ENCODE peak calls at places on chromosomes 1 and 21, in seven cellular contexts. One of them, this sample, is unnamed.
A peak's percentile ranks its signal among the peaks of the same experiment; 100 is the strongest.

GRCh38 chr1:221206076-221206475 is 326.8 kb downstream of the HLX start:
- DNase-seq in prostate gland: no peak
- DNase-seq in AG04450: no peak
- DNase-seq in uterus: no peak
- DNase-seq in body of pancreas: no peak
- DNase-seq in upper lobe of right lung: no peak
- DNase-seq in PC-3: no peak
- DNase-seq in this sample: no peak

GRCh38 chr1:213582976-213583567 is 404.7 kb upstream of the PROX1 start:
- DNase-seq in prostate gland: no peak
- DNase-seq in AG04450: no peak
- DNase-seq in uterus: no peak
- DNase-seq in body of pancreas: no peak
- DNase-seq in upper lobe of right lung: no peak
- DNase-seq in PC-3: no peak
- DNase-seq in this sample: no peak

GRCh38 chr21:33801424-33802405 is 113.9 kb downstream of the ATP5PO start:
- DNase-seq in prostate gland: peak; percentile 95
- DNase-seq in AG04450: peak; percentile 23
- DNase-seq in uterus: no peak
- DNase-seq in body of pancreas: peak; percentile 21
- DNase-seq in upper lobe of right lung: no peak
- DNase-seq in PC-3: peak; percentile 98
- DNase-seq in this sample: peak; percentile 97

GRCh38 chr21:38914531-38915385 is 109.0 kb downstream of the ETS2 start:
- DNase-seq in prostate gland: no peak
- DNase-seq in AG04450: no peak
- DNase-seq in uterus: peak; percentile 38
- DNase-seq in body of pancreas: no peak
- DNase-seq in upper lobe of right lung: no peak
- DNase-seq in PC-3: no peak
- DNase-seq in this sample: no peak

GRCh38 chr1:172629170-172629569 is 29.7 kb upstream of the FASLG start:
- DNase-seq in prostate gland: no peak
- DNase-seq in AG04450: no peak
- DNase-seq in uterus: no peak
- DNase-seq in body of pancreas: no peak
- DNase-seq in upper lobe of right lung: no peak
- DNase-seq in PC-3: no peak
- DNase-seq in this sample: no peak

GRCh38 chr1:48803474-48803873 is 26.8 kb upstream of the BEND5 start:
- DNase-seq in prostate gland: no peak
- DNase-seq in AG04450: no peak
- DNase-seq in uterus: no peak
- DNase-seq in body of pancreas: no peak
- DNase-seq in upper lobe of right lung: no peak
- DNase-seq in PC-3: no peak
- DNase-seq in this sample: no peak

GRCh38 chr1:20191266-20191665 is 4.9 kb upstream of the PLA2G2C start:
- DNase-seq in prostate gland: no peak
- DNase-seq in AG04450: no peak
- DNase-seq in uterus: no peak
- DNase-seq in body of pancreas: no peak
- DNase-seq in upper lobe of right lung: no peak
- DNase-seq in PC-3: no peak
- DNase-seq in this sample: no peak

GRCh38 chr1:214224605-214225354 is 56.2 kb upstream of the SMYD2 start:
- DNase-seq in prostate gland: no peak
- DNase-seq in AG04450: no peak
- DNase-seq in uterus: no peak
- DNase-seq in body of pancreas: no peak
- DNase-seq in upper lobe of right lung: no peak
- DNase-seq in PC-3: no peak
- DNase-seq in this sample: peak; percentile 34

GRCh38 chr1:67534627-67535065 is 104.4 kb upstream of the SERBP1 start:
- DNase-seq in prostate gland: no peak
- DNase-seq in AG04450: no peak
- DNase-seq in uterus: no peak
- DNase-seq in body of pancreas: no peak
- DNase-seq in upper lobe of right lung: no peak
- DNase-seq in PC-3: no peak
- DNase-seq in this sample: no peak

GRCh38 chr1:227789042-227789880 is 26.2 kb upstream of the PRSS38 start:
- DNase-seq in prostate gland: no peak
- DNase-seq in AG04450: no peak
- DNase-seq in uterus: no peak
- DNase-seq in body of pancreas: no peak
- DNase-seq in upper lobe of right lung: peak; percentile 59
- DNase-seq in PC-3: peak; percentile 34
- DNase-seq in this sample: no peak

GRCh38 chr1:168287237-168287664 is 6.6 kb downstream of the TBX19 start:
- DNase-seq in prostate gland: no peak
- DNase-seq in AG04450: no peak
- DNase-seq in uterus: no peak
- DNase-seq in body of pancreas: no peak
- DNase-seq in upper lobe of right lung: no peak
- DNase-seq in PC-3: peak; percentile 78
- DNase-seq in this sample: no peak

GRCh38 chr1:21783679-21784603 is 992 bp upstream of the USP48 start:
- DNase-seq in prostate gland: peak; percentile 6
- DNase-seq in AG04450: peak; percentile 55
- DNase-seq in uterus: no peak
- DNase-seq in body of pancreas: peak; percentile 96
- DNase-seq in upper lobe of right lung: peak; percentile 66
- DNase-seq in PC-3: no peak
- DNase-seq in this sample: no peak

GRCh38 chr1:9874412-9874811 is 35.7 kb downstream of the CTNNBIP1 start:
- DNase-seq in prostate gland: no peak
- DNase-seq in AG04450: no peak
- DNase-seq in uterus: no peak
- DNase-seq in body of pancreas: no peak
- DNase-seq in upper lobe of right lung: no peak
- DNase-seq in PC-3: no peak
- DNase-seq in this sample: no peak

GRCh38 chr1:201506092-201506491 is 831 bp downstream of the CSRP1 start:
- DNase-seq in prostate gland: no peak
- DNase-seq in AG04450: no peak
- DNase-seq in uterus: peak; percentile 27
- DNase-seq in body of pancreas: no peak
- DNase-seq in upper lobe of right lung: no peak
- DNase-seq in PC-3: no peak
- DNase-seq in this sample: no peak

GRCh38 chr1:46969014-46969619 is 27.8 kb upstream of the CYP4A11 start:
- DNase-seq in prostate gland: no peak
- DNase-seq in AG04450: no peak
- DNase-seq in uterus: no peak
- DNase-seq in body of pancreas: no peak
- DNase-seq in upper lobe of right lung: no peak
- DNase-seq in PC-3: peak; percentile 14
- DNase-seq in this sample: no peak
- TF ChIP-seq CTCF in prostate gland: no peak
- TF ChIP-seq CTCF in AG04450: peak; percentile 7
- TF ChIP-seq CTCF in uterus: no peak
- TF ChIP-seq CTCF in body of pancreas: peak; percentile 17
- TF ChIP-seq CTCF in upper lobe of right lung: peak; percentile 24
- TF ChIP-seq CTCF in PC-3: peak; percentile 52
- TF ChIP-seq CTCF in this sample: peak; percentile 34

GRCh38 chr1:203096566-203096965 is 10.8 kb upstream of the MYOG start:
- DNase-seq in prostate gland: no peak
- DNase-seq in AG04450: no peak
- DNase-seq in uterus: no peak
- DNase-seq in body of pancreas: no peak
- DNase-seq in upper lobe of right lung: no peak
- DNase-seq in PC-3: no peak
- DNase-seq in this sample: no peak

GRCh38 chr1:203097001-203097400 is 11.2 kb upstream of the MYOG start:
- DNase-seq in prostate gland: no peak
- DNase-seq in AG04450: no peak
- DNase-seq in uterus: no peak
- DNase-seq in body of pancreas: no peak
- DNase-seq in upper lobe of right lung: no peak
- DNase-seq in PC-3: no peak
- DNase-seq in this sample: no peak

GRCh38 chr1:203099760-203100159 is 13.9 kb upstream of the MYOG start:
- DNase-seq in prostate gland: no peak
- DNase-seq in AG04450: no peak
- DNase-seq in uterus: no peak
- DNase-seq in body of pancreas: no peak
- DNase-seq in upper lobe of right lung: no peak
- DNase-seq in PC-3: no peak
- DNase-seq in this sample: no peak

GRCh38 chr1:203100163-203100867 is 14.5 kb upstream of the MYOG start:
- DNase-seq in prostate gland: no peak
- DNase-seq in AG04450: no peak
- DNase-seq in uterus: no peak
- DNase-seq in body of pancreas: no peak
- DNase-seq in upper lobe of right lung: no peak
- DNase-seq in PC-3: peak; percentile 25
- DNase-seq in this sample: no peak

DNA sequence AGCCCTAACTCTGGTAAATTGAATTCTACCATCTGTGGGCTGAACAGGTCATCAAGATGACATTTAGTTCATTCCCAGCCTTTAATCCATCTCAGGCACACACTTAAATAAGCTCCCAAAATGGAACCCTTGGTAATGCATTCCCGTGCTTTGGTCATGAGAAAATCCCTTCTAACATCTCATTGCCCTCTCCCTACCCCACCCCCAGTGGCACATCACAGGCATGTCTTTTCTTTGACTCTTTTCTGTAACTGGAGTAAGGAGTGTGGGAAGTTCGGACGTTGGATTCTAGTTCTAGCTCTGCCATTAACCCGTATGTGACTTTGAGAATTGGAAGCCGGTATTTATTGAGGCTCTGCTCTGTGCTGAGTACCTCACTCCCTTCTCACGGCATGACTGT is 13.3 kb upstream of the MYOG start:
- DNase-seq in prostate gland: no peak
- DNase-seq in AG04450: no peak
- DNase-seq in uterus: no peak
- DNase-seq in body of pancreas: no peak
- DNase-seq in upper lobe of right lung: no peak
- DNase-seq in PC-3: no peak
- DNase-seq in this sample: no peak
- H3K27ac ChIP-seq in prostate gland: no peak overlapping the region
- H3K27ac ChIP-seq in AG04450: no peak overlapping the region
- H3K27ac ChIP-seq in uterus: no peak overlapping the region
- H3K27ac ChIP-seq in body of pancreas: no peak overlapping the region
- H3K27ac ChIP-seq in upper lobe of right lung: no peak overlapping the region
- H3K27ac ChIP-seq in PC-3: no peak overlapping the region
- H3K27ac ChIP-seq in this sample: no peak overlapping the region

GRCh38 chr1:28380394-28380793 is 10.9 kb downstream of the PHACTR4 start:
- DNase-seq in prostate gland: no peak
- DNase-seq in AG04450: no peak
- DNase-seq in uterus: no peak
- DNase-seq in body of pancreas: no peak
- DNase-seq in upper lobe of right lung: no peak
- DNase-seq in PC-3: no peak
- DNase-seq in this sample: no peak
- H3K27me3 ChIP-seq in prostate gland: no peaks in the 10 kb centered on the region
- H3K27me3 ChIP-seq in AG04450: no peaks in the 10 kb centered on the region
- H3K27me3 ChIP-seq in uterus: no peaks in the 10 kb centered on the region
- H3K27me3 ChIP-seq in body of pancreas: no peaks in the 10 kb centered on the region
- H3K27me3 ChIP-seq in upper lobe of right lung: no peaks in the 10 kb centered on the region
- H3K27me3 ChIP-seq in PC-3: no peaks in the 10 kb centered on the region
- H3K27me3 ChIP-seq in this sample: no peaks in the 10 kb centered on the region

GRCh38 chr21:39924577-39925308 is 57.5 kb downstream of the PCP4 start:
- DNase-seq in prostate gland: no peak
- DNase-seq in AG04450: no peak
- DNase-seq in uterus: no peak
- DNase-seq in body of pancreas: peak; percentile 40
- DNase-seq in upper lobe of right lung: no peak
- DNase-seq in PC-3: no peak
- DNase-seq in this sample: no peak
- TF ChIP-seq CTCF in prostate gland: no peak
- TF ChIP-seq CTCF in AG04450: no peak
- TF ChIP-seq CTCF in uterus: no peak
- TF ChIP-seq CTCF in body of pancreas: peak; percentile 32
- TF ChIP-seq CTCF in upper lobe of right lung: no peak
- TF ChIP-seq CTCF in PC-3: no peak
- TF ChIP-seq CTCF in this sample: no peak

GRCh38 chr1:59368007-59368670 is 71.2 kb downstream of the FGGY start:
- DNase-seq in prostate gland: no peak
- DNase-seq in AG04450: no peak
- DNase-seq in uterus: no peak
- DNase-seq in body of pancreas: no peak
- DNase-seq in upper lobe of right lung: no peak
- DNase-seq in PC-3: no peak
- DNase-seq in this sample: no peak

GRCh38 chr1:59367269-59368006 is 70.5 kb downstream of the FGGY start:
- DNase-seq in prostate gland: no peak
- DNase-seq in AG04450: peak; percentile 82
- DNase-seq in uterus: peak; percentile 82
- DNase-seq in body of pancreas: peak; percentile 33
- DNase-seq in upper lobe of right lung: peak; percentile 67
- DNase-seq in PC-3: no peak
- DNase-seq in this sample: peak; percentile 55

GRCh38 chr1:59361766-59362165 is 64.9 kb downstream of the FGGY start:
- DNase-seq in prostate gland: no peak
- DNase-seq in AG04450: no peak
- DNase-seq in uterus: no peak
- DNase-seq in body of pancreas: no peak
- DNase-seq in upper lobe of right lung: no peak
- DNase-seq in PC-3: no peak
- DNase-seq in this sample: no peak

GRCh38 chr1:59364012-59364411 is 67.1 kb downstream of the FGGY start:
- DNase-seq in prostate gland: no peak
- DNase-seq in AG04450: no peak
- DNase-seq in uterus: no peak
- DNase-seq in body of pancreas: no peak
- DNase-seq in upper lobe of right lung: no peak
- DNase-seq in PC-3: no peak
- DNase-seq in this sample: no peak

DNA sequence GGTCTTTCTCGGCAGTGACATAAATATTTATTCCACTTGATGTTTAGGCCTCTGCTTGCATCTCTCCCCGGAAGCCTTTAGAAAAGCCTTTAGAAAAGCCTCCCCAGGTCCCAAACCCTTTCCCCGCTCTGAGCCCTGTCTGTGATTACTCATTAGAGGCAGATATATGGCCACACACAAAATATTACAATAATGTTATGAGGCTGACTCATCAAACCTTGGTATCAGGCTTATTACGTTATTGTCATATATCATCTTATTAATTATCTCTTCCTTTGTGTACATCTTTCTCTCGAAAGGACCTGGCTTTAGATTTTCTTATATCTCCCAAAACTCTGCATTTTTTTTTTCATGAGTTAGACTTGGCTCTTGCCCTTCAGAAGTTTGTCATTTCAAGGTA is 69.5 kb downstream of the FGGY start:
- DNase-seq in prostate gland: no peak
- DNase-seq in AG04450: no peak
- DNase-seq in uterus: no peak
- DNase-seq in body of pancreas: no peak
- DNase-seq in upper lobe of right lung: no peak
- DNase-seq in PC-3: peak; percentile 10
- DNase-seq in this sample: peak; percentile 25
- H3K27ac ChIP-seq in prostate gland: no peak overlapping the region
- H3K27ac ChIP-seq in AG04450: no peak overlapping the region
- H3K27ac ChIP-seq in uterus: peak overlapping the region; percentile 93
- H3K27ac ChIP-seq in body of pancreas: no peak overlapping the region
- H3K27ac ChIP-seq in upper lobe of right lung: no peak overlapping the region
- H3K27ac ChIP-seq in PC-3: no peak overlapping the region
- H3K27ac ChIP-seq in this sample: no peak overlapping the region